ENCODE peak calls at places on chromosomes 6 and 20, in five cellular contexts. One of them, this sample, is unnamed.

GRCh38 chr6:85551264-85551663 is 42.4 kb downstream of the SNX14 start:
- DNase-seq in fibroblast of the aortic adventitia: no peak
- DNase-seq in breast epithelium: no peak
- DNase-seq in PC-9: no peak
- DNase-seq in OCI-LY7: peak
- DNase-seq in this sample: no peak

GRCh38 chr6:147156218-147156617 is 48.0 kb upstream of the STXBP5 start:
- DNase-seq in fibroblast of the aortic adventitia: no peak
- DNase-seq in breast epithelium: no peak
- DNase-seq in PC-9: no peak
- DNase-seq in OCI-LY7: no peak
- DNase-seq in this sample: no peak

GRCh38 chr20:62805365-62805710 is 703 bp downstream of the OGFR start:
- DNase-seq in fibroblast of the aortic adventitia: peak
- DNase-seq in breast epithelium: no peak
- DNase-seq in PC-9: no peak
- DNase-seq in OCI-LY7: peak
- DNase-seq in this sample: no peak

GRCh38 chr6:96468681-96469224 is 52.9 kb upstream of the UFL1 start:
- DNase-seq in fibroblast of the aortic adventitia: no peak
- DNase-seq in breast epithelium: no peak
- DNase-seq in PC-9: no peak
- DNase-seq in OCI-LY7: peak
- DNase-seq in this sample: no peak

GRCh38 chr6:27209659-27210269 is 37.7 kb upstream of the PRSS16 start:
- DNase-seq in fibroblast of the aortic adventitia: no peak
- DNase-seq in breast epithelium: no peak
- DNase-seq in PC-9: no peak
- DNase-seq in OCI-LY7: no peak
- DNase-seq in this sample: no peak

GRCh38 chr20:31833130-31833930 is 12.1 kb downstream of the FOXS1 start:
- DNase-seq in fibroblast of the aortic adventitia: peak
- DNase-seq in breast epithelium: no peak
- DNase-seq in PC-9: peak
- DNase-seq in OCI-LY7: peak
- DNase-seq in this sample: peak

GRCh38 chr6:155079985-155080452 is 84.9 kb downstream of the TIAM2 start:
- DNase-seq in fibroblast of the aortic adventitia: no peak
- DNase-seq in breast epithelium: no peak
- DNase-seq in PC-9: no peak
- DNase-seq in OCI-LY7: no peak
- DNase-seq in this sample: no peak

GRCh38 chr6:130776287-130776925 is 50.8 kb upstream of the SMLR1 start:
- DNase-seq in fibroblast of the aortic adventitia: no peak
- DNase-seq in breast epithelium: no peak
- DNase-seq in PC-9: no peak
- DNase-seq in OCI-LY7: no peak
- DNase-seq in this sample: no peak

GRCh38 chr6:90110971-90111370 is 185.7 kb downstream of the BACH2 start:
- DNase-seq in fibroblast of the aortic adventitia: no peak
- DNase-seq in breast epithelium: no peak
- DNase-seq in PC-9: no peak
- DNase-seq in OCI-LY7: no peak
- DNase-seq in this sample: no peak

GRCh38 chr20:17655865-17656489 is 26.1 kb downstream of the RRBP1 start:
- DNase-seq in fibroblast of the aortic adventitia: peak
- DNase-seq in breast epithelium: no peak
- DNase-seq in PC-9: no peak
- DNase-seq in OCI-LY7: no peak
- DNase-seq in this sample: no peak

GRCh38 chr6:47278545-47278944 is 31.2 kb downstream of the TNFRSF21 start:
- DNase-seq in fibroblast of the aortic adventitia: peak
- DNase-seq in breast epithelium: no peak
- DNase-seq in PC-9: no peak
- DNase-seq in OCI-LY7: no peak
- DNase-seq in this sample: no peak

GRCh38 chr6:136103763-136104311 is 146.3 kb downstream of the MTFR2 start:
- DNase-seq in fibroblast of the aortic adventitia: peak
- DNase-seq in breast epithelium: no peak
- DNase-seq in PC-9: no peak
- DNase-seq in OCI-LY7: no peak
- DNase-seq in this sample: no peak

GRCh38 chr6:111377558-111378120 is 105.4 kb downstream of the REV3L start:
- DNase-seq in fibroblast of the aortic adventitia: peak
- DNase-seq in breast epithelium: no peak
- DNase-seq in PC-9: no peak
- DNase-seq in OCI-LY7: no peak
- DNase-seq in this sample: no peak

GRCh38 chr20:4563534-4563933 is 158.2 kb upstream of the PRND start:
- DNase-seq in fibroblast of the aortic adventitia: peak
- DNase-seq in breast epithelium: no peak
- DNase-seq in PC-9: peak
- DNase-seq in OCI-LY7: no peak
- DNase-seq in this sample: no peak

GRCh38 chr6:4829089-4829488 is 52.9 kb downstream of the CDYL start:
- DNase-seq in fibroblast of the aortic adventitia: no peak
- DNase-seq in breast epithelium: no peak
- DNase-seq in PC-9: no peak
- DNase-seq in OCI-LY7: no peak
- DNase-seq in this sample: no peak

GRCh38 chr6:4822476-4822875 is 46.3 kb downstream of the CDYL start:
- DNase-seq in fibroblast of the aortic adventitia: no peak
- DNase-seq in breast epithelium: no peak
- DNase-seq in PC-9: no peak
- DNase-seq in OCI-LY7: no peak
- DNase-seq in this sample: no peak

DNA sequence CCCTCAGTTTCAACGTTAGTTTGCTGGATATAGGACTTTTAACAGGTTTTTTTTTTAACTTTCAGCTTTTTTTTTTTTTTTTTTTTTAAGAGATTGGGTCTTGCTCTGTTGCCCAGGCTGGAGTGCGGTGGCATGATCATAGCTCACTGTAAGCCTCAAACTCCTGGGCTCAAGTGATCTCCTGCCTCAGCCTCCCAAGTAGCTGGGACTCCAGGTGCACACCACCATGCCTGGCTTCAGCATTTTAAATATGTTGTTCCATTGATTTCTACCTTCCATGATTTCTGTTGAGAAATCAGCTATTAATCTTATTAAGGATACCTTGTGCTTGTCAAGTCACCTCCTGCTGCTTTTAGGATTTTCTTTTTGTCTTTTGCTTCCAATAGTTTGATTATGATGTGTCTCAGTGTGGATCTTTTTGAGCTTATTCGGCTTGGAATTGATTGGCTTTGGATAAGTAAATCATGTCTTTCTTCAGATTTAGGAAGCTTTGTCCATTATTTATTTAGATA is 52.0 kb downstream of the CDYL start:
- DNase-seq in fibroblast of the aortic adventitia: no peak
- DNase-seq in breast epithelium: no peak
- DNase-seq in PC-9: no peak
- DNase-seq in OCI-LY7: no peak
- DNase-seq in this sample: no peak
- H3K4me3 ChIP-seq in fibroblast of the aortic adventitia: no peak
- H3K4me3 ChIP-seq in breast epithelium: no peak
- H3K4me3 ChIP-seq in PC-9: no peak
- H3K4me3 ChIP-seq in OCI-LY7: no peak
- H3K4me3 ChIP-seq in this sample: no peak

GRCh38 chr6:41426888-41427641 is 91.7 kb downstream of the NCR2 start:
- DNase-seq in fibroblast of the aortic adventitia: no peak
- DNase-seq in breast epithelium: no peak
- DNase-seq in PC-9: no peak
- DNase-seq in OCI-LY7: no peak
- DNase-seq in this sample: no peak

GRCh38 chr6:41428402-41428994 is 93.1 kb downstream of the NCR2 start:
- DNase-seq in fibroblast of the aortic adventitia: no peak
- DNase-seq in breast epithelium: no peak
- DNase-seq in PC-9: no peak
- DNase-seq in OCI-LY7: no peak
- DNase-seq in this sample: no peak

GRCh38 chr6:41428995-41429417 is 93.6 kb downstream of the NCR2 start:
- DNase-seq in fibroblast of the aortic adventitia: peak
- DNase-seq in breast epithelium: no peak
- DNase-seq in PC-9: no peak
- DNase-seq in OCI-LY7: no peak
- DNase-seq in this sample: peak

GRCh38 chr6:41426438-41426851 is 91.0 kb downstream of the NCR2 start:
- DNase-seq in fibroblast of the aortic adventitia: no peak
- DNase-seq in breast epithelium: no peak
- DNase-seq in PC-9: no peak
- DNase-seq in OCI-LY7: peak
- DNase-seq in this sample: no peak

DNA sequence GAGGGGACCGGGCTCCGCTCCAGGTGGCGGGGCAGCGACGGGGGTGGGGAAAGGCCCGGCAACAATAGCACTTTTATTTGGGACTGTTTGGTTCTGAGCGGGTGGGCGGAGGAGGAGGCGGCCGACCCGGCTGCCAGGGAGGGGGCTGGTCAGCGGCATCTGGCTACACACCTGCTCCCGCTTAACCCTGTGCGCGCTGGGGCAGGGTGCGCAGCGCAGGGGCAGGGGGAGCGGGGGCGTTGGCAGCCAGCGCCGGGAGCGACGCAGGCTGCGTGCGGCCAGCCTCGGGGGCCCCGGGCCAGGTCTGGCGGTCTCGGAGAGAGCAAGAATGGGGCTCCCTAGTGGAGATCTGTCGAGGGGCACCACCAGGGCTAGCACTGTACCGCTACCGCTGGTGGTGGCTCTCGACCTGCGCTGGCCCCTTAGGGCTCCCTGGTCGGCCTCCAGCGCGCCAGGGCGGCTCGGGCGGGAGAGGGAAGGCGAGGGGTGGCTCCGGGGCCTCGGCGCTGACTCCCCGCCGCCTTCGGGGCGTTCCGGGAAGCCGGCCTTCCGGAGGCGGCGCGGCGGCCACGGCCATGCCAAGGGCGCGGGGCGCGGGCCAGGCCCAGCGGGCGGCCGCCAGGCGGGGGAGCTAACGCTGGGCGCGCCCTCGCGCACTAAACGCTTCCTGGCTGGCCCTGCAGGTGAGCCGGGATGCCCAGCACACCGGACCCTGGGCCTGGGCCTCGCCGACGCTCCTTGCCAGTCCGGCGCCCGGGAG is 92.4 kb downstream of the NCR2 start:
- DNase-seq in fibroblast of the aortic adventitia: no peak
- DNase-seq in breast epithelium: no peak
- DNase-seq in PC-9: peak
- DNase-seq in OCI-LY7: no peak
- DNase-seq in this sample: no peak
- TF ChIP-seq CTCF in fibroblast of the aortic adventitia: no peak
- TF ChIP-seq CTCF in breast epithelium: no peak
- TF ChIP-seq CTCF in PC-9: no peak
- TF ChIP-seq CTCF in OCI-LY7: no peak
- TF ChIP-seq CTCF in this sample: no peak

GRCh38 chr6:37704923-37705238 is 7.2 kb upstream of the MDGA1 start:
- DNase-seq in fibroblast of the aortic adventitia: no peak
- DNase-seq in breast epithelium: no peak
- DNase-seq in PC-9: no peak
- DNase-seq in OCI-LY7: no peak
- DNase-seq in this sample: no peak
- H3K4me3 ChIP-seq in fibroblast of the aortic adventitia: peak
- H3K4me3 ChIP-seq in breast epithelium: peak
- H3K4me3 ChIP-seq in PC-9: no peak
- H3K4me3 ChIP-seq in OCI-LY7: no peak
- H3K4me3 ChIP-seq in this sample: no peak

GRCh38 chr6:134574491-134574890 is 256.6 kb upstream of the SGK1 start:
- DNase-seq in fibroblast of the aortic adventitia: no peak
- DNase-seq in breast epithelium: no peak
- DNase-seq in PC-9: no peak
- DNase-seq in OCI-LY7: no peak
- DNase-seq in this sample: no peak

DNA sequence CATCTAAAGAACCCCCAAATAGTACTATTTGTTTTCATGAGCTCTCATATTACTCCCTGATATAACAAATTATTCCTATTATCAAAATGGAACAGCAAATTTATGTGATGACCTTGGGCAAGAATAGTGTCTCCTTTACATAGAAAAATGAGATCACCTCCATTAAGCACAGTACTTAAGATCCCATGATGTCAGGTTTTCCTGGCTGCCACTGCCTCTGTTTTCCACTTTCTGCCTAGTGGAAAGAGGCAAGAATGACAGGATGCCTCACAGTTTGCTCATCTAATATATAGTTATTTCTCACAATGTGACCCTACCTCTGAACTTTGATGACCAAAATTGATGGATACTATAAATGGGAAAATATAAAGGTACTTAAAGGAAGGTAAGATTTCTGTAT is 260.1 kb upstream of the SGK1 start:
- DNase-seq in fibroblast of the aortic adventitia: no peak
- DNase-seq in breast epithelium: no peak
- DNase-seq in PC-9: no peak
- DNase-seq in OCI-LY7: no peak
- DNase-seq in this sample: no peak
- TF ChIP-seq CTCF in fibroblast of the aortic adventitia: no peak
- TF ChIP-seq CTCF in breast epithelium: no peak
- TF ChIP-seq CTCF in PC-9: no peak
- TF ChIP-seq CTCF in OCI-LY7: no peak
- TF ChIP-seq CTCF in this sample: no peak

GRCh38 chr6:158816329-158816728 is 2.8 kb downstream of the EZR start:
- DNase-seq in fibroblast of the aortic adventitia: no peak
- DNase-seq in breast epithelium: no peak
- DNase-seq in PC-9: no peak
- DNase-seq in OCI-LY7: peak
- DNase-seq in this sample: no peak

GRCh38 chr6:158817298-158818007 is 1.7 kb downstream of the EZR start:
- DNase-seq in fibroblast of the aortic adventitia: peak
- DNase-seq in breast epithelium: no peak
- DNase-seq in PC-9: no peak
- DNase-seq in OCI-LY7: peak
- DNase-seq in this sample: no peak

GRCh38 chr6:158815379-158815724 is 3.8 kb downstream of the EZR start:
- DNase-seq in fibroblast of the aortic adventitia: no peak
- DNase-seq in breast epithelium: no peak
- DNase-seq in PC-9: no peak
- DNase-seq in OCI-LY7: no peak
- DNase-seq in this sample: no peak

GRCh38 chr6:158818008-158818579 is 1.1 kb downstream of the EZR start:
- DNase-seq in fibroblast of the aortic adventitia: peak
- DNase-seq in breast epithelium: peak
- DNase-seq in PC-9: peak
- DNase-seq in OCI-LY7: peak
- DNase-seq in this sample: peak

DNA sequence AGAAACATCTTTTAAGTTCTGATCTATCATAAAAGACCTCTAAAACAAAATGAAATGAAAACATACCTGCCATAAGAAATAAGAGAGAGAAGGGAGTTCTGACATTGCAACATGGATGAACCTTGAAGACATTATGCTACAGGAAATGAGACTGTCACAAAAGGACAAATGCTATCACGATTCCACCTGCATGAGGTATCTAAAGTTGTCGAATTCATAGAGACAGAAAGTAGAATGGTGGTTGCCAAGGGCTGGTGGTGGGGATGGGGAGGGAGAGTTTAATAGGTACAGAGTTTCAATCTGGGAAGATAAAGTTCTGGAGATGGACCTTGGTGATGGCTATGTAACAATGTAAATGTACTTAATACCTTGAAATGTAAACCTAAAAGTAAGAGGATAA is 3.3 kb downstream of the EZR start:
- DNase-seq in fibroblast of the aortic adventitia: no peak
- DNase-seq in breast epithelium: no peak
- DNase-seq in PC-9: no peak
- DNase-seq in OCI-LY7: no peak
- DNase-seq in this sample: no peak
- H3K4me3 ChIP-seq in fibroblast of the aortic adventitia: no peak
- H3K4me3 ChIP-seq in breast epithelium: no peak
- H3K4me3 ChIP-seq in PC-9: peak
- H3K4me3 ChIP-seq in OCI-LY7: peak
- H3K4me3 ChIP-seq in this sample: no peak